ENCODE peak calls at places on chromosome 17, in four cellular contexts. A is neural progenitor cell, T is lung, P is OCI-LY7. N is an unnamed sample.

GRCh38 chr17:3762922-3763776 is 37.8 kb downstream of the ITGAE start:
- DNase-seq in A (no peak), T (no peak), P (no peak), N (no peak)

GRCh38 chr17:78378225-78379133 is at the start of gene PGS1:
- DNase-seq in T (peak), P (peak), A (peak), N (peak)

GRCh38 chr17:37570527-37571093 is 38.6 kb downstream of the SYNRG start:
- DNase-seq in T (peak), A (peak), P (peak), N (peak)

GRCh38 chr17:32514587-32514986 is 27.8 kb downstream of the CDK5R1 start:
- DNase-seq in P (no peak), A (no peak), T (no peak), N (no peak)

GRCh38 chr17:16171613-16172012 is 43.7 kb downstream of the NCOR1 start:
- DNase-seq in P (no peak), A (no peak), T (peak), N (peak)

GRCh38 chr17:78718575-78719209 is 63.4 kb downstream of the CYTH1 start:
- DNase-seq in T (no peak), P (peak), A (no peak), N (no peak)

GRCh38 chr17:57938061-57938502 is 17.1 kb downstream of the CUEDC1 start:
- DNase-seq in P (no peak), T (no peak), A (no peak), N (no peak)

GRCh38 chr17:33126086-33126485 is 134.4 kb downstream of the SPACA3 start:
- DNase-seq in P (no peak), T (no peak), A (no peak), N (no peak)

GRCh38 chr17:27319536-27320221 is 25.8 kb downstream of the WSB1 start:
- DNase-seq in A (no peak), P (no peak), T (peak), N (no peak)

GRCh38 chr17:56274491-56274890 is 121.2 kb downstream of the ANKFN1 start:
- DNase-seq in T (no peak), P (no peak), A (no peak), N (no peak)

GRCh38 chr17:36593651-36594316 is 2.1 kb downstream of the DHRS11 start:
- DNase-seq in A (no peak), P (no peak), T (no peak), N (no peak)

GRCh38 chr17:61002316-61002736 is 324.7 kb downstream of the BCAS3 start:
- DNase-seq in A (peak), T (no peak), P (peak), N (peak)

GRCh38 chr17:36850794-36851193 is 86.5 kb upstream of the LHX1 start:
- DNase-seq in A (no peak), T (no peak), P (no peak), N (peak)

GRCh38 chr17:65975878-65976277 is 216.1 kb downstream of the CEP112 start:
- DNase-seq in P (no peak), T (peak), A (peak), N (no peak)

GRCh38 chr17:65978881-65979280 is 213.1 kb downstream of the CEP112 start:
- DNase-seq in T (no peak), A (peak), P (no peak), N (no peak)

GRCh38 chr17:65967372-65967771 is 224.6 kb downstream of the CEP112 start:
- DNase-seq in P (no peak), A (no peak), T (no peak), N (no peak)

DNA sequence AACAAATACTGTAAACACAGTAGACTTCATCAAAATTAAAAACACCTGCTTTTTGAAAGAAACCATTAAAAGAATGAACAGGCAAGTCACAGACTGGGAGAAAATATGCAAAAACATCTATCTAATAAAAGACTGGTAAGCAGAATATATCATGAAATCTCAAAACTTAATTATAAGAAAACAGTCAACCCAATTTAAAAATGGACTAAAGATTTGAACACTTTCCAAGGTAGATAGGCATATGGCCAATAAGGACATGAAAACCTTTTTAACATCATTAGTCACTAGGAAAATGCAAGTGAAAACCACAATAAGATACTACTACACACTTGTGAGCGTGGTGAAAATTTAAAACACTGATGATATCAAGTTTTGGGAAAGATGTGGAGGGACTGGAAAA is 218.7 kb downstream of the CEP112 start:
- DNase-seq in T (no peak), A (no peak), P (no peak), N (no peak)
- TF ChIP-seq CTCF in T (no peak), A (no peak), P (no peak), N (no peak)

GRCh38 chr17:7631398-7632380 is 1.8 kb downstream of the SHBG start:
- DNase-seq in T (no peak), A (no peak), P (no peak), N (no peak)

GRCh38 chr17:7636192-7636591 is 6.3 kb downstream of the SHBG start:
- DNase-seq in A (no peak), P (no peak), T (no peak), N (no peak)

GRCh38 chr17:7633093-7633492 is 3.2 kb downstream of the SHBG start:
- DNase-seq in A (no peak), P (no peak), T (no peak), N (no peak)

GRCh38 chr17:7632492-7632894 is 2.6 kb downstream of the SHBG start:
- DNase-seq in A (peak), P (peak), T (no peak), N (peak)

DNA sequence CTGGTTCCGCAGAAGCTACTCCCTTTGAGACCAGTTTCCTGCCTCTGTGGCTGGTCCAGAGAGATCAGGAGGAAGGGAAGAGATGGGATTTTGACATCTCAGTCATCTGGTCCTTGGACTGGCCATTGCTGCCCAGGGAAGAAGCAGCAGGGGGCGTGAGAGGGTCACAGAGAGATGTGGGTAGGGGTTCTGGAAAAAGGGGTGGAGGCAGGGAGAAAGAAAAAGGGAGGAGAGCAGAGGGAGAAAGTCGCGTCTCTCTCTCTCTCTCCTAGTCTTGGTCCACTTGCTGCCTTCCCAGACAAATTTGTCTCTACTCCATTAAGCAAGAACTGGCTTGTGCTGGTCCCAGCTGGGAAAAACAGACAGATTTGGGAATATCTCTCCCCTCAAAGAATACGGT is 4.4 kb downstream of the SHBG start:
- DNase-seq in P (no peak), T (no peak), A (peak), N (no peak)
- TF ChIP-seq CTCF in P (peak), T (no peak), A (peak), N (peak)

DNA sequence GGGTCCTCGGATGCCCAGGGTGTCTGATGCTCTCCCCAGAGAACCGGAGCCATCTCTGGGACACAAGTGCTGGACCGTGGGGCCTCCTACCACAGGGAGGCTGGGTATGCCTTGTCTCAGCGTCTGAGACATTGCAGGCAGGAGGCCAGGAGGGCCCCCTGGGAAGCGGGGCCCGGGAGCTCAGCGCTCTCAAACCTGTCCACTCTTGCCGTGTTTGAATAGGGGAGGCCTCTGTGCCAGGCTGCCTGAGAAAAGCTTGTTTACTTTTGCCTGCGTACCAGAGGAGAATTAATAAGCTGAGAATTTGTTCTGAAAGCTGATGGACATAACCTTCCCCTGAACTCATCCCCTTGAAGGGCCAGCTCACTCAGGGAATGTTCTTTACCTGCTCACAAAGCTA is 163.8 kb downstream of the NTN1 start:
- DNase-seq in P (no peak), A (no peak), T (no peak), N (peak)
- TF ChIP-seq CTCF in P (no peak), A (no peak), T (no peak), N (no peak)

GRCh38 chr17:29051194-29051593 is 8.3 kb downstream of the PIPOX start:
- DNase-seq in P (no peak), A (no peak), T (no peak), N (no peak)
- TF ChIP-seq CTCF in P (no peak), A (no peak), T (no peak), N (no peak)

DNA sequence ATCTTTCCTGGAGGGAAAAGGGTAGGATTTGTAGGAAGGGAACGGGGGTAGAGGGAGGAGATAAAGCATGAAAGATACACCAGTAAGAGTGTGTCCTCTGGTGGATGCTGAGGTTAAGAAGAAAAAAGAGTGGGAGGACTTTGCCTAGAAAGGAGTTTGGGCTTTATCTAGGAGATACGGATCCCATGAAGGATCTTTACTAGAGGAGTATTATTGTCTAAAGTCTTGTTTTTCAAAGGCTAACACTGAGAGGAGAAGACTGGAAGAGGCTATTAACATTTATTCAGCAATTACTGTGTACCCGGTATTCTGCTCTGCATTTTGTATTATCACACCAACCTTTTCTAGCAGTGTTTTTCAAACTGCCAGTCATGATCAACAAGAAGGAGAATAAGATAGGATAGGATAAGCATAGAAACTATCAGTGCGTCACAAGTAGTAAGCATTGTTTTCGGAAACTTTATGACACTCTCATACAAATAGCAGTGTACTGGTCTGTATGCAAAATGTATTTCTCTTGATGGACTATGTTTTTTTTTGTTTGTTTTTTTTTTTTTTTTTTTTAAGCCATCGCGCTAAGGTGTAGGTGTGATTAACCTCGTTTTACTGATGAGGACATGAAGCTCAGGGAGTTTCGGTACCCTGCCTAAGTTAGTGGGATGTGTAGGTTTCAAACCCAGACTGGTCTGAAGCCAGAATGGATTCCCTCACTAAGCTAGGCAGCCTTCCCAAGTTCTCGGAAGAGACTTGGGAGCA is 1.4 kb upstream of the SP2 start:
- DNase-seq in A (no peak), T (no peak), P (peak), N (no peak)
- TF ChIP-seq CTCF in A (no peak), T (no peak), P (peak), N (no peak)

N was measured in bronchial epithelial cell.